ENCODE peak calls at places on chromosomes 1 and 21, in four cellular contexts. H is H1, F is mesendoderm, W is H9. Y is an unnamed sample.
A peak's percentile ranks its signal among the peaks of the same experiment; 100 is the strongest.

GRCh38 chr21:29206445-29206844 is 76.0 kb downstream of the MAP3K7CL start:
- DNase-seq in F (no peak), H (no peak), W (no peak), Y (no peak)

GRCh38 chr1:94986783-94987182 is 59.9 kb upstream of the CNN3 start:
- DNase-seq in H (no peak), W (no peak), F (no peak), Y (peak; percentile 84)

GRCh38 chr1:108200627-108201106 is 524 bp upstream of the SLC25A24 start:
- DNase-seq in W (no peak), F (peak; percentile 41), H (no peak), Y (peak; percentile 79)

GRCh38 chr1:2595812-2596529 is 9.4 kb downstream of the PRXL2B start:
- DNase-seq in W (peak; percentile 25), F (no peak), H (no peak), Y (no peak)

GRCh38 chr1:162168261-162168660 is 98.8 kb downstream of the NOS1AP start:
- DNase-seq in W (no peak), H (no peak), F (no peak), Y (no peak)

GRCh38 chr1:28955930-28956552 is 41.7 kb downstream of the EPB41 start:
- DNase-seq in H (no peak), F (no peak), W (no peak), Y (peak; percentile 47)

GRCh38 chr1:37096523-37096922 is 62.2 kb upstream of the GRIK3 start:
- DNase-seq in W (peak; percentile 73), F (peak; percentile 87), H (peak; percentile 63), Y (no peak)

GRCh38 chr1:54355931-54356679 is 50.1 kb downstream of the SSBP3 start:
- DNase-seq in W (no peak), F (peak; percentile 92), H (no peak), Y (no peak)

GRCh38 chr1:118661769-118662320 is 326.3 kb downstream of the TBX15 start:
- DNase-seq in F (no peak), W (no peak), H (no peak), Y (no peak)

GRCh38 chr1:217370757-217371156 is 260.1 kb downstream of the GPATCH2 start:
- DNase-seq in H (no peak), W (no peak), F (no peak), Y (no peak)

GRCh38 chr21:31173881-31174555 is 135.7 kb upstream of the KRTAP19-8 start:
- DNase-seq in H (no peak), W (no peak), F (peak; percentile 62), Y (no peak)

GRCh38 chr1:107449326-107449725 is 308.5 kb downstream of the NTNG1 start:
- DNase-seq in W (no peak), F (no peak), H (no peak), Y (no peak)

GRCh38 chr1:218813247-218813646 is 360.4 kb upstream of the LYPLAL1 start:
- DNase-seq in F (no peak), H (no peak), W (no peak), Y (peak; percentile 87)

GRCh38 chr21:42636931-42637601 is 16.4 kb upstream of the PDE9A start:
- DNase-seq in H (no peak), W (no peak), F (no peak), Y (no peak)

GRCh38 chr21:36218691-36219090 is 62.1 kb downstream of the DOP1B start:
- DNase-seq in H (no peak), F (no peak), W (no peak), Y (no peak)

GRCh38 chr21:36211660-36212512 is 55.3 kb downstream of the DOP1B start:
- DNase-seq in F (no peak), H (no peak), W (no peak), Y (peak; percentile 93)

GRCh38 chr21:36212513-36212780 is 55.8 kb downstream of the DOP1B start:
- DNase-seq in W (no peak), F (no peak), H (no peak), Y (no peak)

DNA sequence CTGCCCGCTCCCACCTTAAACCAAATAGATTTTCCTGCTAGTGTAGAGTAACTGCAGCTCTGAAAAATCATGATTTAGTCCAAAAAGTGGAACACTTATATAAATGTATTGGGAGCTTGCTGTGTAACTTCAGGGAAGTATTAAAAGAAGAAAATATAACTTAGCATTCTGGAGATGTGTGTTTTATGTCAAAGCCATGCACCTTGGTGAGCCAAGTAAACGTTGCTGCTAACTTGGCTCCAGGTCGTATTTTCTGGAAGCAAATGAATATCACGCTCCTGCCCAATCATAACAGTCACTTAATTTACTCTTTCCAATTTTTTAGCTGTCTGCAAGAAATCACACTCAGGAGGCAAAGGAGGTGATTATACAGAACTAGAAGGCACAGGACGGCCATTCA is 61.1 kb downstream of the DOP1B start:
- DNase-seq in W (no peak), H (no peak), F (no peak), Y (no peak)
- H4K5ac ChIP-seq in W (no peak overlapping the region), H (no peak overlapping the region), F (no peak overlapping the region), Y (no peak overlapping the region)

GRCh38 chr1:26175346-26175745 is 1.9 kb upstream of the CNKSR1 start:
- DNase-seq in F (no peak), W (no peak), H (no peak), Y (no peak)
- H4K5ac ChIP-seq in F (no peak overlapping the region), W (no peak overlapping the region), H (no peak overlapping the region), Y (no peak overlapping the region)

GRCh38 chr1:235004840-235005391 is 123.7 kb downstream of the TOMM20 start:
- DNase-seq in H (no peak), F (no peak), W (no peak), Y (no peak)

GRCh38 chr1:235006132-235006721 is 122.4 kb downstream of the TOMM20 start:
- DNase-seq in H (no peak), F (no peak), W (no peak), Y (no peak)

GRCh38 chr1:235008239-235008638 is 120.4 kb downstream of the TOMM20 start:
- DNase-seq in H (no peak), F (no peak), W (no peak), Y (peak; percentile 65)

GRCh38 chr1:235009074-235009473 is 119.6 kb downstream of the TOMM20 start:
- DNase-seq in F (no peak), W (no peak), H (no peak), Y (no peak)

DNA sequence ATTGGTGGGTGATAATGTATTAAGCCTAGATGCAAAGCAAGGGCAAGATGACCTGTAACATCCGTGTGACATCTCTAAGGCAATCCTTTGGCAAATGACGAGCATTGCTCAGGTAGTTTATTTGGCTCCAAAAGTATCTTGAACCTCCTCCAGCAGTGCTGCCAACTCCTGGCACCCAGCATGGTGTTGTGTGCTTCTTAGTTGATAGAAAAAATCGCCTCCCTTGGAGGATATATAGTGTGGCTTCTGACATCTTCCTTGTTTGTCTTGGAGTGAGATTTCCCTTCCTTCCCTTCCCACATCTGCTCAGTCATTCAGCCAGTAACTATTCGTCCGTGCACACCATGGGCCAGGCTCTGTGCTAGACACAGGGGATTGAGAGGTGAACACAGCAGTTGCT is 121.8 kb downstream of the TOMM20 start:
- DNase-seq in W (no peak), F (no peak), H (no peak), Y (no peak)
- H4K5ac ChIP-seq in W (no peak overlapping the region), F (no peak overlapping the region), H (no peak overlapping the region), Y (no peak overlapping the region)

GRCh38 chr1:161158316-161159016 is 834 bp upstream of the USP21 start:
- DNase-seq in F (no peak), H (no peak), W (no peak), Y (no peak)
- H4K5ac ChIP-seq in F (no peak overlapping the region), H (no peak overlapping the region), W (peak overlapping the region; percentile 45), Y (peak overlapping the region; percentile 89)

GRCh38 chr1:33426906-33427305 is 4.0 kb downstream of the PHC2 start:
- DNase-seq in W (no peak), F (no peak), H (no peak), Y (no peak)

GRCh38 chr1:33425900-33426299 is 5.0 kb downstream of the PHC2 start:
- DNase-seq in W (no peak), H (no peak), F (no peak), Y (no peak)

GRCh38 chr1:33420870-33421775 is 9.8 kb downstream of the PHC2 start:
- DNase-seq in H (no peak), F (no peak), W (no peak), Y (peak; percentile 69)

GRCh38 chr1:33424205-33424604 is 6.7 kb downstream of the PHC2 start:
- DNase-seq in F (peak; percentile 56), H (no peak), W (no peak), Y (peak; percentile 57)

GRCh38 chr1:33424610-33425009 is 6.3 kb downstream of the PHC2 start:
- DNase-seq in W (no peak), H (no peak), F (peak; percentile 22), Y (peak; percentile 31)
- H4K5ac ChIP-seq in W (no peak overlapping the region), H (no peak overlapping the region), F (no peak overlapping the region), Y (no peak overlapping the region)

GRCh38 chr1:32240140-32240951 is 6.7 kb upstream of the FAM167B start:
- DNase-seq in H (peak; percentile 96), W (peak; percentile 97), F (peak; percentile 91), Y (peak; percentile 39)
- H4K5ac ChIP-seq in H (peak overlapping the region; percentile 87), W (no peak overlapping the region), F (no peak overlapping the region), Y (peak overlapping the region; percentile 58)

DNA sequence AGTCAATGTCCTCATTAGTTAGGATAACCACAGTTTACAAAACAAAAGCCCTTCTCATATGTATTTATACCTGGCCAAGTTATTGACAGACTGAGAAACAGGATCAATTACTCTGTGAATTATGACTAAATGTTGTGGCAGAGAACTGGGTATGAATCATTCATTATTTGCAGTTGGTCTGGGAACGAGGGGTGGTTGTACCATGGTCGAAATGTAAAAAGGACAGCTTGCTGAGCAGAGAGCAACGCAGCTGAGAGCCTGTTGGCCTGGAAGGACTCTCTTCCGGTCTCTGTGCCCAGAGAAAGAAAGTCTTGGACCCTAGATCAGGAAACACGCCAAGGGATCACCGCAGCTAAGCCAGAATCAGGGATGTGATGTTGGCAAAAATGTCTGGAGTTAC is 169.6 kb downstream of the DISC1 start:
- DNase-seq in W (no peak), H (no peak), F (no peak), Y (no peak)
- H4K5ac ChIP-seq in W (no peak overlapping the region), H (no peak overlapping the region), F (no peak overlapping the region), Y (no peak overlapping the region)

GRCh38 chr1:187621961-187622360 is 793.2 kb downstream of the PLA2G4A start:
- DNase-seq in W (no peak), F (no peak), H (no peak), Y (peak; percentile 37)
- H4K5ac ChIP-seq in W (no peak overlapping the region), F (no peak overlapping the region), H (no peak overlapping the region), Y (no peak overlapping the region)

DNA sequence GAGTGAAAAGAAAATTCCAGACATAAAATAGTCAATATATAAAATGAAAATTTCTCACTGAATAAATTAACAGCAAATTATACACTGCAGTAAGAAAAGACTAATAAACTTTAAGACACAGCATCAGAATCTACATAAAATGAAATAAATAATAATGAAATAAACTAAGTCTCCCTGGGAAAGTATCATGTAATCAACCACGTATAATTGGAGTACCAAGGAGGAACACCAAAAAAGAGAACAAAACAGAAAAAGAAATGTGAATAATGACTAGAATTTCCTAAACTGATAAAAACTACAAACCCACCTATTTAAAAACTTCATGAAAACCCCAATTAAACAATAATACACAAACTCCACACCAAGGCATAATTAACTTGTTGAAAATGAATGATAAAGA is 43.6 kb downstream of the SASS6 start:
- DNase-seq in W (no peak), H (no peak), F (no peak), Y (no peak)
- H4K5ac ChIP-seq in W (no peak overlapping the region), H (no peak overlapping the region), F (no peak overlapping the region), Y (no peak overlapping the region)

Y was measured in IMR-90.